ENCODE peak calls at places on chromosomes 13 and 19, in eight cellular contexts. One of them, this sample, is unnamed.

GRCh38 chr13:77979721-77980377 is 61.2 kb upstream of the EDNRB start:
- DNase-seq in SK-N-SH: no peak
- DNase-seq in HCT116: no peak
- DNase-seq in endothelial cell of umbilical vein: peak; percentile 4
- DNase-seq in HepG2: no peak
- DNase-seq in K562: no peak
- DNase-seq in GM12878: no peak
- DNase-seq in H1: no peak
- DNase-seq in this sample: no peak

GRCh38 chr13:20399961-20400360 is 125.7 kb downstream of the CRYL1 start:
- DNase-seq in SK-N-SH: no peak
- DNase-seq in HCT116: no peak
- DNase-seq in endothelial cell of umbilical vein: no peak
- DNase-seq in HepG2: no peak
- DNase-seq in K562: no peak
- DNase-seq in GM12878: no peak
- DNase-seq in H1: no peak
- DNase-seq in this sample: no peak

GRCh38 chr13:23618341-23618740 is 48.1 kb downstream of the TNFRSF19 start:
- DNase-seq in SK-N-SH: no peak
- DNase-seq in HCT116: no peak
- DNase-seq in endothelial cell of umbilical vein: peak; percentile 58
- DNase-seq in HepG2: no peak
- DNase-seq in K562: no peak
- DNase-seq in GM12878: no peak
- DNase-seq in H1: no peak
- DNase-seq in this sample: no peak

GRCh38 chr13:43411741-43412140 is 375.0 kb downstream of the ENOX1 start:
- DNase-seq in SK-N-SH: no peak
- DNase-seq in HCT116: no peak
- DNase-seq in endothelial cell of umbilical vein: no peak
- DNase-seq in HepG2: no peak
- DNase-seq in K562: no peak
- DNase-seq in GM12878: no peak
- DNase-seq in H1: no peak
- DNase-seq in this sample: no peak

GRCh38 chr19:1513492-1514294 is 874 bp upstream of the ADAMTSL5 start:
- DNase-seq in SK-N-SH: peak; percentile 75
- DNase-seq in HCT116: peak; percentile 53
- DNase-seq in endothelial cell of umbilical vein: no peak
- DNase-seq in HepG2: no peak
- DNase-seq in K562: peak; percentile 83
- DNase-seq in GM12878: no peak
- DNase-seq in H1: no peak
- DNase-seq in this sample: no peak

GRCh38 chr19:18283338-18283737 is 1.9 kb upstream of the JUND start:
- DNase-seq in SK-N-SH: no peak
- DNase-seq in HCT116: no peak
- DNase-seq in endothelial cell of umbilical vein: no peak
- DNase-seq in HepG2: no peak
- DNase-seq in K562: no peak
- DNase-seq in GM12878: no peak
- DNase-seq in H1: no peak
- DNase-seq in this sample: no peak

GRCh38 chr19:37226248-37226647 is 8.2 kb downstream of the ZNF383 start:
- DNase-seq in SK-N-SH: no peak
- DNase-seq in HCT116: no peak
- DNase-seq in endothelial cell of umbilical vein: no peak
- DNase-seq in HepG2: no peak
- DNase-seq in K562: no peak
- DNase-seq in GM12878: no peak
- DNase-seq in H1: no peak
- DNase-seq in this sample: no peak

GRCh38 chr19:3687393-3687773 is 12.9 kb downstream of the PIP5K1C start:
- DNase-seq in SK-N-SH: no peak
- DNase-seq in HCT116: no peak
- DNase-seq in endothelial cell of umbilical vein: no peak
- DNase-seq in HepG2: no peak
- DNase-seq in K562: no peak
- DNase-seq in GM12878: no peak
- DNase-seq in H1: no peak
- DNase-seq in this sample: no peak

GRCh38 chr19:42191855-42192254 is 25.6 kb downstream of the DEDD2 start:
- DNase-seq in SK-N-SH: no peak
- DNase-seq in HCT116: peak; percentile 80
- DNase-seq in endothelial cell of umbilical vein: no peak
- DNase-seq in HepG2: peak; percentile 36
- DNase-seq in K562: no peak
- DNase-seq in GM12878: no peak
- DNase-seq in H1: no peak
- DNase-seq in this sample: no peak

GRCh38 chr13:79966502-79966901 is 374.4 kb downstream of the SPRY2 start:
- DNase-seq in SK-N-SH: no peak
- DNase-seq in HCT116: no peak
- DNase-seq in endothelial cell of umbilical vein: no peak
- DNase-seq in HepG2: no peak
- DNase-seq in K562: no peak
- DNase-seq in GM12878: no peak
- DNase-seq in H1: peak; percentile 71
- DNase-seq in this sample: no peak

GRCh38 chr13:58955546-58956385 is 1208.0 kb downstream of the DIAPH3 start:
- DNase-seq in SK-N-SH: no peak
- DNase-seq in HCT116: no peak
- DNase-seq in endothelial cell of umbilical vein: no peak
- DNase-seq in HepG2: no peak
- DNase-seq in K562: no peak
- DNase-seq in GM12878: peak; percentile 75
- DNase-seq in H1: no peak
- DNase-seq in this sample: no peak

GRCh38 chr13:51585234-51585672 is 991 bp downstream of the WDFY2 start:
- DNase-seq in SK-N-SH: no peak
- DNase-seq in HCT116: no peak
- DNase-seq in endothelial cell of umbilical vein: peak; percentile 40
- DNase-seq in HepG2: no peak
- DNase-seq in K562: no peak
- DNase-seq in GM12878: no peak
- DNase-seq in H1: no peak
- DNase-seq in this sample: no peak

GRCh38 chr19:17579523-17580244 is 24.2 kb downstream of the COLGALT1 start:
- DNase-seq in SK-N-SH: peak; percentile 92
- DNase-seq in HCT116: peak; percentile 90
- DNase-seq in endothelial cell of umbilical vein: peak; percentile 39
- DNase-seq in HepG2: no peak
- DNase-seq in K562: peak; percentile 91
- DNase-seq in GM12878: no peak
- DNase-seq in H1: peak; percentile 87
- DNase-seq in this sample: no peak

GRCh38 chr19:4694211-4694987 is 24.3 kb upstream of the MYDGF start:
- DNase-seq in SK-N-SH: no peak
- DNase-seq in HCT116: peak; percentile 93
- DNase-seq in endothelial cell of umbilical vein: peak; percentile 78
- DNase-seq in HepG2: no peak
- DNase-seq in K562: peak; percentile 69
- DNase-seq in GM12878: no peak
- DNase-seq in H1: no peak
- DNase-seq in this sample: peak; percentile 48

GRCh38 chr19:294341-294818 is 3.2 kb upstream of the PLPP2 start:
- DNase-seq in SK-N-SH: peak; percentile 47
- DNase-seq in HCT116: no peak
- DNase-seq in endothelial cell of umbilical vein: no peak
- DNase-seq in HepG2: no peak
- DNase-seq in K562: no peak
- DNase-seq in GM12878: no peak
- DNase-seq in H1: no peak
- DNase-seq in this sample: no peak

GRCh38 chr19:33460221-33460908 is 61.2 kb downstream of the PEPD start:
- DNase-seq in SK-N-SH: no peak
- DNase-seq in HCT116: no peak
- DNase-seq in endothelial cell of umbilical vein: no peak
- DNase-seq in HepG2: no peak
- DNase-seq in K562: no peak
- DNase-seq in GM12878: no peak
- DNase-seq in H1: no peak
- DNase-seq in this sample: no peak

GRCh38 chr19:16883518-16883917 is 5.3 kb upstream of the F2RL3 start:
- DNase-seq in SK-N-SH: no peak
- DNase-seq in HCT116: no peak
- DNase-seq in endothelial cell of umbilical vein: no peak
- DNase-seq in HepG2: no peak
- DNase-seq in K562: no peak
- DNase-seq in GM12878: no peak
- DNase-seq in H1: no peak
- DNase-seq in this sample: no peak

GRCh38 chr19:38209671-38210457 is 14.2 kb downstream of the DPF1 start:
- DNase-seq in SK-N-SH: peak; percentile 79
- DNase-seq in HCT116: no peak
- DNase-seq in endothelial cell of umbilical vein: peak; percentile 40
- DNase-seq in HepG2: no peak
- DNase-seq in K562: no peak
- DNase-seq in GM12878: no peak
- DNase-seq in H1: no peak
- DNase-seq in this sample: no peak

GRCh38 chr13:59658027-59658735 is 505.5 kb downstream of the DIAPH3 start:
- DNase-seq in SK-N-SH: no peak
- DNase-seq in HCT116: no peak
- DNase-seq in endothelial cell of umbilical vein: no peak
- DNase-seq in HepG2: no peak
- DNase-seq in K562: no peak
- DNase-seq in GM12878: no peak
- DNase-seq in H1: no peak
- DNase-seq in this sample: no peak

GRCh38 chr13:36130542-36131214 is 504 bp downstream of the DCLK1 start:
- DNase-seq in SK-N-SH: peak; percentile 80
- DNase-seq in HCT116: no peak
- DNase-seq in endothelial cell of umbilical vein: no peak
- DNase-seq in HepG2: no peak
- DNase-seq in K562: no peak
- DNase-seq in GM12878: no peak
- DNase-seq in H1: no peak
- DNase-seq in this sample: no peak

GRCh38 chr13:28730762-28731161 is 12.0 kb upstream of the SLC46A3 start:
- DNase-seq in SK-N-SH: no peak
- DNase-seq in HCT116: no peak
- DNase-seq in endothelial cell of umbilical vein: no peak
- DNase-seq in HepG2: no peak
- DNase-seq in K562: no peak
- DNase-seq in GM12878: no peak
- DNase-seq in H1: no peak
- DNase-seq in this sample: no peak

GRCh38 chr13:28728642-28729041 is 9.9 kb upstream of the SLC46A3 start:
- DNase-seq in SK-N-SH: no peak
- DNase-seq in HCT116: no peak
- DNase-seq in endothelial cell of umbilical vein: no peak
- DNase-seq in HepG2: no peak
- DNase-seq in K562: no peak
- DNase-seq in GM12878: no peak
- DNase-seq in H1: no peak
- DNase-seq in this sample: no peak

GRCh38 chr13:28723806-28724205 is 5.0 kb upstream of the SLC46A3 start:
- DNase-seq in SK-N-SH: no peak
- DNase-seq in HCT116: no peak
- DNase-seq in endothelial cell of umbilical vein: no peak
- DNase-seq in HepG2: no peak
- DNase-seq in K562: no peak
- DNase-seq in GM12878: no peak
- DNase-seq in H1: no peak
- DNase-seq in this sample: no peak

DNA sequence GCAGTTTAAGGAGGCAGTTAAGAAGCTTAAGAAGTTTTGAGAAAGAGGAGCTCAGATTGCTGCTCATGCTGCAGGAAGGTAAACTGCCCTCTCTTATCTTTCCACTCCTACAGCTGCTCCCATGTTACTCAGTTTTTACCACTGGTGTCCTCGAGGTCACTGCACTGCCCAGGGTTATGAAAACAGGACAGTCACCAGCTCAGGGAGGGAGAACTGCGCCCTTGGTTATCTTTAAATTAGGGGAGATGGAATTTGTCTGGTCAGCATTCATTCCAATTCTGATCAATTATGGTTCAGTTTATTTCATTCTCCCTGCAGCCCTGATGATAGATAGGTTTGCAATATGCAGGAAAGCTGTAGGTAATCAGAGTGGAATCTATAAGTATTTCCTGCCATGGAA is 10.8 kb upstream of the SLC46A3 start:
- DNase-seq in SK-N-SH: no peak
- DNase-seq in HCT116: no peak
- DNase-seq in endothelial cell of umbilical vein: no peak
- DNase-seq in HepG2: no peak
- DNase-seq in K562: no peak
- DNase-seq in GM12878: no peak
- DNase-seq in H1: no peak
- DNase-seq in this sample: no peak
- H3K9ac ChIP-seq in SK-N-SH: no peak overlapping the region
- H3K9ac ChIP-seq in HCT116: no peak overlapping the region
- H3K9ac ChIP-seq in endothelial cell of umbilical vein: no peak overlapping the region
- H3K9ac ChIP-seq in HepG2: no peak overlapping the region
- H3K9ac ChIP-seq in K562: no peak overlapping the region
- H3K9ac ChIP-seq in GM12878: no peak overlapping the region
- H3K9ac ChIP-seq in H1: no peak overlapping the region
- H3K9ac ChIP-seq in this sample: no peak overlapping the region

GRCh38 chr13:97564929-97565328 is 131.0 kb downstream of the RAP2A start:
- DNase-seq in SK-N-SH: no peak
- DNase-seq in HCT116: no peak
- DNase-seq in endothelial cell of umbilical vein: no peak
- DNase-seq in HepG2: no peak
- DNase-seq in K562: no peak
- DNase-seq in GM12878: no peak
- DNase-seq in H1: no peak
- DNase-seq in this sample: no peak
- TF ChIP-seq POLR2AphosphoS5 in SK-N-SH: no peak
- TF ChIP-seq POLR2AphosphoS5 in HCT116: no peak
- TF ChIP-seq POLR2AphosphoS5 in endothelial cell of umbilical vein: no peak
- TF ChIP-seq POLR2AphosphoS5 in HepG2: no peak
- TF ChIP-seq POLR2AphosphoS5 in K562: no peak
- TF ChIP-seq POLR2AphosphoS5 in GM12878: no peak
- TF ChIP-seq POLR2AphosphoS5 in H1: no peak
- TF ChIP-seq POLR2AphosphoS5 in this sample: no peak

DNA sequence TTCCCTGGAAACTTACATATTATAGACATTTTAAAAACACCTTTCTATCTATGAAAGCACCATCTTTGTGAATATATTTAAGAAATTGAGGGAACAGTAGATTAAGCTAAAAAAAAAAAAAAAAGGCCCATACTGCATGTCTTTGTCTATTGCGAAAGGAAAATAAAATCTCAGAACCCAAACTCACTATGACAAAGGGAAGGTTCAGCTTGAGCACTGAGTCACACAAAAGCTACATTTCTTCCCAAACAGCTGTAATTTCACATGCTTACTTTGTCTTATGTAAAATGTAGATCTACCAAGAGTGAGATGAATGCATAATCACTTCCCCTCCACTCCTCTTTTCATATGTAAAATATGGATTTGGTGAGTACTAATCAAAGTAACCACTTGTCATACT is 640.0 kb upstream of the KLF12 start:
- DNase-seq in SK-N-SH: no peak
- DNase-seq in HCT116: no peak
- DNase-seq in endothelial cell of umbilical vein: no peak
- DNase-seq in HepG2: no peak
- DNase-seq in K562: no peak
- DNase-seq in GM12878: no peak
- DNase-seq in H1: no peak
- DNase-seq in this sample: no peak
- H3K9ac ChIP-seq in SK-N-SH: no peak overlapping the region
- H3K9ac ChIP-seq in HCT116: no peak overlapping the region
- H3K9ac ChIP-seq in endothelial cell of umbilical vein: no peak overlapping the region
- H3K9ac ChIP-seq in HepG2: no peak overlapping the region
- H3K9ac ChIP-seq in K562: no peak overlapping the region
- H3K9ac ChIP-seq in GM12878: no peak overlapping the region
- H3K9ac ChIP-seq in H1: no peak overlapping the region
- H3K9ac ChIP-seq in this sample: no peak overlapping the region

GRCh38 chr19:43820098-43820860 is 6.8 kb upstream of the ZNF283 start:
- DNase-seq in SK-N-SH: peak; percentile 49
- DNase-seq in HCT116: no peak
- DNase-seq in endothelial cell of umbilical vein: peak; percentile 20
- DNase-seq in HepG2: no peak
- DNase-seq in K562: no peak
- DNase-seq in GM12878: no peak
- DNase-seq in H1: peak; percentile 44
- DNase-seq in this sample: no peak
- TF ChIP-seq POLR2AphosphoS5 in SK-N-SH: no peak
- TF ChIP-seq POLR2AphosphoS5 in HCT116: no peak
- TF ChIP-seq POLR2AphosphoS5 in endothelial cell of umbilical vein: no peak
- TF ChIP-seq POLR2AphosphoS5 in HepG2: no peak
- TF ChIP-seq POLR2AphosphoS5 in K562: no peak
- TF ChIP-seq POLR2AphosphoS5 in GM12878: no peak
- TF ChIP-seq POLR2AphosphoS5 in H1: no peak
- TF ChIP-seq POLR2AphosphoS5 in this sample: no peak